ENCODE peak calls at places on chromosomes 3 and 15, in nine cellular contexts. X, D, L, B, T, Z, P, A and U are unnamed samples.

GRCh38 chr15:39127925-39128617 is 452.8 kb upstream of the THBS1 start:
- DNase-seq in X (no peak), D (no peak), L (peak), B (peak), T (peak), Z (peak), P (peak), A (no peak), U (peak)

GRCh38 chr15:72491768-72492167 is 17.6 kb downstream of the ARIH1 start:
- DNase-seq in X (no peak), D (no peak), L (no peak), B (peak), T (no peak), Z (no peak), P (peak), A (no peak), U (no peak)

GRCh38 chr15:78082743-78083110 is 5.2 kb upstream of the TBC1D2B start:
- DNase-seq in X (no peak), D (no peak), L (no peak), B (no peak), T (no peak), Z (no peak), P (no peak), A (no peak), U (no peak)

GRCh38 chr3:177357352-177358084 is 160.2 kb upstream of the TBL1XR1 start:
- DNase-seq in X (no peak), D (no peak), L (peak), B (peak), T (no peak), Z (peak), P (peak), A (peak), U (no peak)

GRCh38 chr3:141308588-141309218 is 59.6 kb upstream of the ZBTB38 start:
- DNase-seq in X (peak), D (no peak), L (no peak), B (peak), T (peak), Z (peak), P (peak), A (no peak), U (peak)

GRCh38 chr3:66553714-66554113 is 52.9 kb upstream of the LRIG1 start:
- DNase-seq in X (no peak), D (no peak), L (no peak), B (no peak), T (no peak), Z (peak), P (no peak), A (no peak), U (no peak)

GRCh38 chr3:134250717-134251220 is at the start of gene RYK:
- DNase-seq in X (peak), D (peak), L (peak), B (peak), T (peak), Z (peak), P (peak), A (peak), U (peak)

GRCh38 chr15:44102675-44103254 is 92.3 kb downstream of the FRMD5 start:
- DNase-seq in X (peak), D (no peak), L (peak), B (peak), T (no peak), Z (no peak), P (peak), A (no peak), U (no peak)

GRCh38 chr3:126081618-126082333 is 2.1 kb downstream of the SLC41A3 start:
- DNase-seq in X (no peak), D (no peak), L (peak), B (peak), T (no peak), Z (peak), P (peak), A (no peak), U (peak)

GRCh38 chr3:194497799-194498575 is 11.2 kb upstream of the ATP13A3 start:
- DNase-seq in X (no peak), D (no peak), L (no peak), B (no peak), T (peak), Z (peak), P (no peak), A (no peak), U (no peak)

GRCh38 chr3:109396811-109397210 is 59.5 kb upstream of the DPPA4 start:
- DNase-seq in X (no peak), D (no peak), L (no peak), B (no peak), T (no peak), Z (no peak), P (peak), A (no peak), U (no peak)

GRCh38 chr3:145326666-145327065 is 834.3 kb downstream of the PLOD2 start:
- DNase-seq in X (no peak), D (no peak), L (no peak), B (no peak), T (no peak), Z (no peak), P (no peak), A (no peak), U (no peak)

GRCh38 chr3:149023951-149024350 is 32.6 kb downstream of the GYG1 start:
- DNase-seq in X (no peak), D (no peak), L (no peak), B (no peak), T (no peak), Z (no peak), P (no peak), A (no peak), U (no peak)

GRCh38 chr3:69385723-69386483 is at the start of gene FRMD4B:
- DNase-seq in X (peak), D (no peak), L (no peak), B (no peak), T (peak), Z (peak), P (peak), A (peak), U (peak)

GRCh38 chr3:177427096-177427495 is 229.8 kb upstream of the TBL1XR1 start:
- DNase-seq in X (no peak), D (no peak), L (no peak), B (no peak), T (no peak), Z (no peak), P (no peak), A (peak), U (no peak)

GRCh38 chr3:135965129-135965505 is 411 bp upstream of the PPP2R3A start:
- DNase-seq in X (no peak), D (no peak), L (no peak), B (peak), T (no peak), Z (no peak), P (no peak), A (no peak), U (no peak)

GRCh38 chr15:47974724-47975123 is 146.1 kb upstream of the SLC24A5 start:
- DNase-seq in X (no peak), D (no peak), L (no peak), B (no peak), T (no peak), Z (no peak), P (no peak), A (no peak), U (no peak)

GRCh38 chr3:42632146-42632545 is 21.4 kb upstream of the ZBTB47 start:
- DNase-seq in X (no peak), D (no peak), L (no peak), B (no peak), T (no peak), Z (no peak), P (peak), A (no peak), U (no peak)

GRCh38 chr3:36750737-36751136 is 13.6 kb downstream of the DCLK3 start:
- DNase-seq in X (no peak), D (no peak), L (no peak), B (no peak), T (no peak), Z (no peak), P (no peak), A (no peak), U (no peak)

GRCh38 chr3:126340943-126341754 is 16.1 kb downstream of the KLF15 start:
- DNase-seq in X (no peak), D (peak), L (no peak), B (no peak), T (no peak), Z (peak), P (no peak), A (peak), U (no peak)

GRCh38 chr15:99155961-99156443 is 51.1 kb downstream of the SYNM start:
- DNase-seq in X (no peak), D (no peak), L (no peak), B (no peak), T (no peak), Z (peak), P (no peak), A (no peak), U (no peak)

GRCh38 chr15:52440414-52440813 is 88.3 kb downstream of the MYO5A start:
- DNase-seq in X (no peak), D (no peak), L (no peak), B (peak), T (no peak), Z (no peak), P (no peak), A (no peak), U (no peak)

GRCh38 chr15:33660151-33660550 is 308.1 kb upstream of the CHRM5 start:
- DNase-seq in X (no peak), D (no peak), L (no peak), B (no peak), T (no peak), Z (no peak), P (no peak), A (no peak), U (no peak)

GRCh38 chr15:35986072-35986666 is 440.2 kb upstream of the DPH6 start:
- DNase-seq in X (no peak), D (no peak), L (no peak), B (no peak), T (no peak), Z (no peak), P (peak), A (no peak), U (no peak)

GRCh38 chr3:174784206-174784934 is 74.8 kb upstream of the NAALADL2 start:
- DNase-seq in X (no peak), D (no peak), L (no peak), B (no peak), T (no peak), Z (no peak), P (no peak), A (no peak), U (no peak)

GRCh38 chr15:72197045-72197459 is 535 bp downstream of the GRAMD2A start:
- DNase-seq in X (no peak), D (no peak), L (no peak), B (no peak), T (no peak), Z (peak), P (no peak), A (no peak), U (peak)

GRCh38 chr3:46863261-46863782 is at the start of gene MYL3:
- DNase-seq in X (no peak), D (no peak), L (no peak), B (no peak), T (no peak), Z (peak), P (no peak), A (no peak), U (no peak)

GRCh38 chr3:177312491-177312890 is 115.2 kb upstream of the TBL1XR1 start:
- DNase-seq in X (no peak), D (no peak), L (no peak), B (no peak), T (no peak), Z (no peak), P (no peak), A (no peak), U (no peak)

GRCh38 chr3:71478568-71478967 is 105.0 kb downstream of the FOXP1 start:
- DNase-seq in X (no peak), D (peak), L (no peak), B (no peak), T (no peak), Z (no peak), P (no peak), A (no peak), U (no peak)

GRCh38 chr3:188832146-188832545 is 339.6 kb upstream of the TPRG1 start:
- DNase-seq in X (no peak), D (no peak), L (no peak), B (no peak), T (no peak), Z (no peak), P (no peak), A (no peak), U (no peak)

GRCh38 chr3:53234130-53234840 is 21.5 kb downstream of the TKT start:
- DNase-seq in X (no peak), D (no peak), L (no peak), B (no peak), T (no peak), Z (no peak), P (no peak), A (no peak), U (peak)

GRCh38 chr3:45123841-45124269 is 22.3 kb downstream of the CDCP1 start:
- DNase-seq in X (no peak), D (no peak), L (peak), B (no peak), T (no peak), Z (no peak), P (peak), A (no peak), U (no peak)